ENCODE peak calls at places on chromosomes 11 and 22, in five cellular contexts. One of them, this sample, is unnamed.

GRCh38 chr11:29018631-29019030 is 910.4 kb downstream of the METTL15 start:
- DNase-seq in CD14-positive monocyte: no peak
- DNase-seq in SK-N-DZ: no peak
- DNase-seq in GM04504: peak
- DNase-seq in amniotic stem cell: peak
- DNase-seq in this sample: no peak

GRCh38 chr22:22520020-22520656 is at the start of gene ZNF280A:
- DNase-seq in CD14-positive monocyte: no peak
- DNase-seq in SK-N-DZ: peak
- DNase-seq in GM04504: no peak
- DNase-seq in amniotic stem cell: no peak
- DNase-seq in this sample: no peak

GRCh38 chr22:31983911-31984661 is 39.8 kb downstream of the YWHAH start:
- DNase-seq in CD14-positive monocyte: no peak
- DNase-seq in SK-N-DZ: no peak
- DNase-seq in GM04504: no peak
- DNase-seq in amniotic stem cell: no peak
- DNase-seq in this sample: no peak

GRCh38 chr22:39097098-39098020 is at the start of gene APOBEC3H:
- DNase-seq in CD14-positive monocyte: no peak
- DNase-seq in SK-N-DZ: no peak
- DNase-seq in GM04504: no peak
- DNase-seq in amniotic stem cell: no peak
- DNase-seq in this sample: no peak

GRCh38 chr22:38881464-38881871 is 9.5 kb upstream of the CBX6 start:
- DNase-seq in CD14-positive monocyte: no peak
- DNase-seq in SK-N-DZ: no peak
- DNase-seq in GM04504: peak
- DNase-seq in amniotic stem cell: no peak
- DNase-seq in this sample: no peak

GRCh38 chr22:46131151-46131587 is 19.2 kb upstream of the PPARA start:
- DNase-seq in CD14-positive monocyte: no peak
- DNase-seq in SK-N-DZ: no peak
- DNase-seq in GM04504: no peak
- DNase-seq in amniotic stem cell: no peak
- DNase-seq in this sample: peak

GRCh38 chr11:77213589-77214428 is 85.8 kb downstream of the MYO7A start:
- DNase-seq in CD14-positive monocyte: no peak
- DNase-seq in SK-N-DZ: no peak
- DNase-seq in GM04504: no peak
- DNase-seq in amniotic stem cell: no peak
- DNase-seq in this sample: no peak

GRCh38 chr11:61488651-61489291 is 19.8 kb upstream of the LRRC10B start:
- DNase-seq in CD14-positive monocyte: no peak
- DNase-seq in SK-N-DZ: peak
- DNase-seq in GM04504: no peak
- DNase-seq in amniotic stem cell: no peak
- DNase-seq in this sample: peak

GRCh38 chr11:76801736-76802135 is 18.6 kb downstream of the TSKU start:
- DNase-seq in CD14-positive monocyte: no peak
- DNase-seq in SK-N-DZ: no peak
- DNase-seq in GM04504: no peak
- DNase-seq in amniotic stem cell: no peak
- DNase-seq in this sample: no peak

GRCh38 chr11:3106736-3107524 is 49.7 kb upstream of the CARS1 start:
- DNase-seq in CD14-positive monocyte: no peak
- DNase-seq in SK-N-DZ: no peak
- DNase-seq in GM04504: no peak
- DNase-seq in amniotic stem cell: no peak
- DNase-seq in this sample: peak

GRCh38 chr11:92415246-92415645 is 190.6 kb downstream of the FAT3 start:
- DNase-seq in CD14-positive monocyte: no peak
- DNase-seq in SK-N-DZ: no peak
- DNase-seq in GM04504: no peak
- DNase-seq in amniotic stem cell: no peak
- DNase-seq in this sample: no peak

GRCh38 chr22:21707677-21708076 is 27.9 kb downstream of the YPEL1 start:
- DNase-seq in CD14-positive monocyte: no peak
- DNase-seq in SK-N-DZ: no peak
- DNase-seq in GM04504: no peak
- DNase-seq in amniotic stem cell: no peak
- DNase-seq in this sample: peak

GRCh38 chr11:99925968-99926367 is 761.1 kb upstream of the ARHGAP42 start:
- DNase-seq in CD14-positive monocyte: no peak
- DNase-seq in SK-N-DZ: no peak
- DNase-seq in GM04504: no peak
- DNase-seq in amniotic stem cell: no peak
- DNase-seq in this sample: no peak

This sample was measured in SK-N-SH.